ENCODE peak calls at places on chromosomes 5 and 9, in six cellular contexts. F is IMR-90, P is trophoblast cell, U is H9, J is mesenchymal stem cell, N is H1. V is an unnamed sample.

GRCh38 chr5:9523090-9523813 is 22.6 kb downstream of the SEMA5A start:
- DNase-seq in F (peak), P (no peak), U (no peak), J (peak), N (no peak), V (no peak)

GRCh38 chr9:136059851-136060670 is 35.0 kb downstream of the NACC2 start:
- DNase-seq in F (peak), P (no peak), U (no peak), J (peak), N (no peak), V (no peak)

GRCh38 chr5:150787659-150788058 is 9.1 kb downstream of the SMIM3 start:
- DNase-seq in F (no peak), P (no peak), U (no peak), J (no peak), N (no peak), V (no peak)

GRCh38 chr5:72093231-72093630 is 14.0 kb upstream of the MAP1B start:
- DNase-seq in F (peak), P (no peak), U (no peak), J (peak), N (no peak), V (no peak)

GRCh38 chr9:84403288-84403687 is 62.7 kb upstream of the SLC28A3 start:
- DNase-seq in F (no peak), P (no peak), U (no peak), J (no peak), N (no peak), V (no peak)

GRCh38 chr5:39650234-39650816 is 225.5 kb upstream of the DAB2 start:
- DNase-seq in F (peak), P (no peak), U (no peak), J (peak), N (no peak), V (no peak)

GRCh38 chr9:85508616-85509015 is 233.1 kb downstream of the AGTPBP1 start:
- DNase-seq in F (no peak), P (no peak), U (peak), J (no peak), N (no peak), V (no peak)

GRCh38 chr5:33736510-33736909 is 155.3 kb downstream of the ADAMTS12 start:
- DNase-seq in F (peak), P (peak), U (no peak), J (peak), N (no peak), V (no peak)

GRCh38 chr9:100534401-100534800 is 43.5 kb upstream of the CAVIN4 start:
- DNase-seq in F (no peak), P (no peak), U (no peak), J (no peak), N (no peak), V (no peak)

GRCh38 chr5:55344392-55344992 is 36.7 kb downstream of the MTREX start:
- DNase-seq in F (peak), P (peak), U (peak), J (peak), N (peak), V (peak)

GRCh38 chr5:10528056-10528816 is 35.6 kb upstream of the ANKRD33B start:
- DNase-seq in F (peak), P (no peak), U (no peak), J (no peak), N (no peak), V (no peak)

GRCh38 chr5:99901972-99902371 is 633.2 kb upstream of the FAM174A start:
- DNase-seq in F (no peak), P (no peak), U (no peak), J (no peak), N (no peak), V (no peak)

GRCh38 chr5:55104036-55104767 is 1.8 kb downstream of the GZMA start:
- DNase-seq in F (no peak), P (no peak), U (no peak), J (no peak), N (no peak), V (peak)

GRCh38 chr5:142841511-142842255 is 71.5 kb downstream of the ARHGAP26 start:
- DNase-seq in F (peak), P (peak), U (peak), J (peak), N (no peak), V (peak)

GRCh38 chr5:758698-759053 is 25.9 kb downstream of the ZDHHC11B start:
- DNase-seq in F (no peak), P (no peak), U (no peak), J (no peak), N (no peak), V (no peak)

GRCh38 chr5:173201636-173202265 is 33.3 kb downstream of the NKX2-5 start:
- DNase-seq in F (peak), P (peak), U (no peak), J (peak), N (peak), V (no peak)

GRCh38 chr9:4690144-4690543 is 10.8 kb downstream of the CDC37L1 start:
- DNase-seq in F (no peak), P (no peak), U (no peak), J (no peak), N (no peak), V (no peak)

GRCh38 chr5:1930501-1930879 is 47.8 kb upstream of the IRX4 start:
- DNase-seq in F (no peak), P (no peak), U (no peak), J (no peak), N (no peak), V (no peak)

GRCh38 chr5:124952079-124952478 is 205.6 kb upstream of the ZNF608 start:
- DNase-seq in F (peak), P (peak), U (no peak), J (peak), N (no peak), V (no peak)

GRCh38 chr5:54643679-54644078 is 126.1 kb downstream of the SNX18 start:
- DNase-seq in F (peak), P (no peak), U (no peak), J (peak), N (no peak), V (no peak)

GRCh38 chr9:117555964-117556629 is 141.2 kb upstream of the ASTN2 start:
- DNase-seq in F (no peak), P (peak), U (peak), J (peak), N (peak), V (peak)

GRCh38 chr5:4191024-4191423 is 595.4 kb downstream of the IRX1 start:
- DNase-seq in F (no peak), P (no peak), U (no peak), J (no peak), N (no peak), V (no peak)

GRCh38 chr5:96691503-96692303 is 29.5 kb downstream of the CAST start:
- DNase-seq in F (peak), P (peak), U (no peak), J (no peak), N (no peak), V (no peak)

GRCh38 chr9:115013998-115014397 is 83.6 kb upstream of the TNFSF8 start:
- DNase-seq in F (peak), P (peak), U (peak), J (peak), N (peak), V (peak)

GRCh38 chr9:14312721-14313377 is 1.1 kb downstream of the NFIB start:
- DNase-seq in F (no peak), P (no peak), U (peak), J (peak), N (no peak), V (peak)

GRCh38 chr5:160500776-160501175 is 79.1 kb downstream of the PTTG1 start:
- DNase-seq in F (no peak), P (no peak), U (no peak), J (no peak), N (no peak), V (no peak)
- H4K91ac ChIP-seq in F (no peak), P (no peak), U (no peak), J (no peak), N (no peak), V (no peak)

GRCh38 chr5:119359737-119360413 is 4.1 kb downstream of the TNFAIP8 start:
- DNase-seq in F (no peak), P (no peak), U (no peak), J (no peak), N (no peak), V (no peak)
- H3K27ac ChIP-seq in F (no peak), P (no peak), U (no peak), J (no peak), N (no peak), V (no peak)

DNA sequence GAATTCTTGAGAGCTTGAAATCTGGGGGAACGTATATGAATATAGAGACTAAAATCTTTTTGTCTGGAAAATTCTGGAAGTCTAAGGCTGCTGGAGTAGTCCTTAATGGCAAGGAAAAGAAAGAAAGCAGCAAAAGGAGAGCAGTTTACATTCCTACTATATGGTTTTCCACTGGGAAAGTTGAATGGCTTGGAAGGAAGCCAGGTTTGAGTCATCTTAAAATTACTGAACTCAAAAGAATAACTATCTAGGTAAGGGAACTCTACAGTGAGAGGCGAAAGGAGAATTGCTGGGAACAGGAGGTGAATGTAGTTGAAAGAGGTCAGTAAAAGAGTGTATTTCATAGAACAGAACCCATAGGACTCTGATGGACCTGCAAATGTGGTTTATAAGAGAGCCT is 258.1 kb upstream of the EDIL3 start:
- DNase-seq in F (peak), P (no peak), U (no peak), J (peak), N (no peak), V (no peak)
- H4K91ac ChIP-seq in F (no peak), P (no peak), U (no peak), J (no peak), N (no peak), V (no peak)

GRCh38 chr5:73448451-73449136 is at the start of gene FOXD1:
- DNase-seq in F (peak), P (peak), U (peak), J (peak), N (no peak), V (no peak)
- H3K27ac ChIP-seq in F (peak), P (no peak), U (no peak), J (peak), N (no peak), V (no peak)

GRCh38 chr9:124126571-124127289 is 115.2 kb downstream of the LHX2 start:
- DNase-seq in F (peak), P (peak), U (peak), J (peak), N (peak), V (peak)
- H4K91ac ChIP-seq in F (no peak), P (no peak), U (no peak), J (no peak), N (no peak), V (no peak)

DNA sequence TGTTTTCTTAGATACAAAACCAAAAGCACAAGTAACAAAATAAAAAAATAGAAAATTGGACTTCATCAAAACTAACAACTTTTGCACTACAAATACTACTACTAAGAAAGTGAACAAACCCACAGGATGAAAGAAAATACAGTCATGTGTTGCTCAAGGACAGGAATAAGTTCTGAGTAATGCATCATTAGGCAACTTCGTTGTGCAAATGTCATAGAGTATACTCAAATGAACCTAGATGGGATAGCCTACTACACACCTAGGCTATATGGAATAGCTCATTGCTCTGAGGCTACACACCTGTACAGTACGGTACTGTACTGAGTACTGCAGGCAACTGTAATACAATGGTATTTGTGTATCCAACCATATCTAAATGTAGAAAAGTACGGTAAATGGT is 88.3 kb downstream of the RAPGEF1 start:
- DNase-seq in F (peak), P (peak), U (no peak), J (peak), N (no peak), V (no peak)
- H3K27ac ChIP-seq in F (no peak), P (no peak), U (no peak), J (no peak), N (no peak), V (no peak)

GRCh38 chr9:77158772-77159513 is 18.4 kb upstream of the VPS13A start:
- DNase-seq in F (peak), P (no peak), U (no peak), J (no peak), N (no peak), V (no peak)
- H4K91ac ChIP-seq in F (no peak), P (no peak), U (no peak), J (no peak), N (no peak), V (no peak)

GRCh38 chr9:134360897-134361296 is 34.6 kb downstream of the RXRA start:
- DNase-seq in F (no peak), P (no peak), U (no peak), J (no peak), N (no peak), V (no peak)

GRCh38 chr9:134360180-134360759 is 34.0 kb downstream of the RXRA start:
- DNase-seq in F (no peak), P (no peak), U (no peak), J (no peak), N (no peak), V (no peak)

GRCh38 chr9:134361843-134362414 is 35.7 kb downstream of the RXRA start:
- DNase-seq in F (no peak), P (no peak), U (no peak), J (no peak), N (no peak), V (no peak)

GRCh38 chr9:134359493-134360179 is 33.4 kb downstream of the RXRA start:
- DNase-seq in F (no peak), P (peak), U (no peak), J (no peak), N (no peak), V (no peak)

GRCh38 chr9:134361426-134361825 is 35.2 kb downstream of the RXRA start:
- DNase-seq in F (no peak), P (peak), U (no peak), J (no peak), N (no peak), V (no peak)
- H3K27ac ChIP-seq in F (no peak), P (no peak), U (no peak), J (no peak), N (no peak), V (no peak)

DNA sequence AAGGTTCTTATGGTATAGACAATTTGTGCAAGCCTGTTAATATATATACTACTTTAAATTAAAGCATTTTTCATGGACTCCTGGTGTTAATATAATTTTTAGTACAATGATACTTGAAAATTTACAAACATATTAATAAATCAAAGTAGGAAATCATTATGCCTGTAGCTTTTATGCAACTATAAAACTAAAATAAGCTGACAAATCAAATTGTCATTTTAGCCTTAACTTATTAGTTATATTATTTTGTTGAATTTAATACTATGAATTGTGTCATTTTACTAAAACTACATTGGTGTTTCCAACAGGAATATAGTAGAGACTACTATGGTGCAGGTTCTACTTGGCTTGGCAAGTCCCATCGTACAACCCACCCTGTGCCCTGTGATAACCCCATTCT is 96.0 kb downstream of the MED10 start:
- DNase-seq in F (no peak), P (no peak), U (no peak), J (no peak), N (no peak), V (no peak)
- H4K91ac ChIP-seq in F (no peak), P (no peak), U (no peak), J (no peak), N (no peak), V (no peak)

DNA sequence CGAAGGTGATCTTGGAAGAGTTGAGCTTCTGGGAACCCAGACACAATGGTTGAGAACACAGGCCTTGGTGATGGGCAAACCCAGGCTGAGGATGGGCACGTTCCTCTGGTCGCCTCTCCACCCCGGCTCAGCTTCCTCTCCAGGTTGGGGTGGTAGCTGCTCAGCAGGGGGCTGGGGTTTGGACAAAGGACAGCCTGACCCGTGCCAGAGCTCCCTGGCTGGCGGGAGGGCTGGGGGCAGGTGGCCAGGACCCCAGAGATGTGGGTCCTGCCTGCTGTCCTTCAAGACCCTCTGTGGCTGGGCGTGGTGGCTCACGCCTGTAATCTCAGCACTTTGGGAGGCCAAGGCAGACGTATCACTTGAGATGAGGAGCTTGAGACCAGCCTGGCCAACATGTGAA is 25.2 kb downstream of the NCS1 start:
- DNase-seq in F (no peak), P (no peak), U (no peak), J (no peak), N (no peak), V (no peak)
- H3K27ac ChIP-seq in F (no peak), P (no peak), U (no peak), J (no peak), N (no peak), V (no peak)